ENCODE peak calls at places on chromosomes 16 and 17, in seven cellular contexts. W is kidney epithelial cell, B is DND-41, Z is fibroblast of lung, E is GM12865, J is AG09319, V is WTC11. U is an unnamed sample.

GRCh38 chr16:85402910-85403692 is 210.0 kb upstream of the GSE1 start:
- DNase-seq in W (no peak), B (peak; percentile 86), Z (peak; percentile 63), E (no peak), J (no peak), V (peak; percentile 42), U (peak; percentile 31)

GRCh38 chr16:82082543-82083244 is 47.6 kb downstream of the HSD17B2 start:
- DNase-seq in W (peak; percentile 51), B (peak; percentile 5), Z (peak; percentile 54), E (peak; percentile 55), J (no peak), V (no peak), U (no peak)

GRCh38 chr17:35423761-35424160 is 8.5 kb downstream of the SLFN12 start:
- DNase-seq in W (no peak), B (no peak), Z (peak; percentile 27), E (no peak), J (no peak), V (no peak), U (no peak)

GRCh38 chr16:48113471-48113870 is 42.3 kb downstream of the ABCC12 start:
- DNase-seq in W (no peak), B (no peak), Z (no peak), E (no peak), J (no peak), V (peak; percentile 44), U (peak; percentile 15)

GRCh38 chr17:11318207-11318606 is 77.2 kb downstream of the SHISA6 start:
- DNase-seq in W (no peak), B (no peak), Z (no peak), E (no peak), J (no peak), V (no peak), U (no peak)

GRCh38 chr17:39791296-39791992 is 53.7 kb downstream of the GRB7 start:
- DNase-seq in W (no peak), B (no peak), Z (no peak), E (no peak), J (no peak), V (no peak), U (no peak)

GRCh38 chr17:17724307-17724921 is 43.2 kb downstream of the RAI1 start:
- DNase-seq in W (no peak), B (no peak), Z (peak; percentile 49), E (peak; percentile 59), J (no peak), V (peak; percentile 66), U (peak; percentile 76)

GRCh38 chr16:11380836-11381235 is 35.6 kb downstream of the RMI2 start:
- DNase-seq in W (no peak), B (no peak), Z (no peak), E (no peak), J (no peak), V (no peak), U (no peak)

GRCh38 chr17:9878791-9879525 is 26.1 kb downstream of the RCVRN start:
- DNase-seq in W (peak; percentile 45), B (no peak), Z (peak; percentile 35), E (no peak), J (no peak), V (no peak), U (no peak)

GRCh38 chr16:80778707-80779106 is 25.7 kb downstream of the CDYL2 start:
- DNase-seq in W (no peak), B (no peak), Z (no peak), E (no peak), J (no peak), V (no peak), U (no peak)

GRCh38 chr17:21510686-21511367 is 134.7 kb downstream of the KCNJ12 start:
- DNase-seq in W (no peak), B (no peak), Z (peak; percentile 10), E (no peak), J (no peak), V (no peak), U (no peak)

GRCh38 chr17:835263-835662 is 53.1 kb downstream of the MRM3 start:
- DNase-seq in W (peak; percentile 84), B (no peak), Z (peak; percentile 92), E (no peak), J (peak; percentile 97), V (no peak), U (no peak)

GRCh38 chr17:69466905-69467630 is 52.6 kb downstream of the MAP2K6 start:
- DNase-seq in W (peak; percentile 65), B (no peak), Z (peak; percentile 42), E (no peak), J (no peak), V (no peak), U (peak; percentile 46)

GRCh38 chr16:1779234-1779701 is 3.1 kb downstream of the SPSB3 start:
- DNase-seq in W (no peak), B (no peak), Z (no peak), E (no peak), J (no peak), V (no peak), U (no peak)

GRCh38 chr17:32461853-32462617 is 17.7 kb downstream of the PSMD11 start:
- DNase-seq in W (no peak), B (peak; percentile 65), Z (peak; percentile 63), E (peak; percentile 74), J (no peak), V (peak; percentile 71), U (peak; percentile 69)

GRCh38 chr17:19461139-19461538 is 50.1 kb downstream of the RNF112 start:
- DNase-seq in W (no peak), B (no peak), Z (no peak), E (no peak), J (no peak), V (peak; percentile 32), U (no peak)

GRCh38 chr17:29642171-29642611 is 19.5 kb upstream of the CORO6 start:
- DNase-seq in W (no peak), B (no peak), Z (no peak), E (no peak), J (no peak), V (no peak), U (no peak)

GRCh38 chr16:4379001-4379688 is 7.5 kb downstream of the VASN start:
- DNase-seq in W (no peak), B (no peak), Z (no peak), E (no peak), J (no peak), V (no peak), U (no peak)

GRCh38 chr17:28760987-28761562 is 17.3 kb downstream of the TRAF4 start:
- DNase-seq in W (no peak), B (no peak), Z (peak; percentile 38), E (peak; percentile 25), J (no peak), V (peak; percentile 65), U (peak; percentile 59)

GRCh38 chr16:28823719-28824547 is 1.1 kb downstream of the ATXN2L start:
- DNase-seq in W (peak; percentile 77), B (peak; percentile 99), Z (peak; percentile 98), E (peak; percentile 99), J (peak; percentile 97), V (peak; percentile 98), U (peak; percentile 97)

GRCh38 chr17:11006530-11006929 is 168.6 kb upstream of the PIRT start:
- DNase-seq in W (no peak), B (no peak), Z (no peak), E (no peak), J (no peak), V (no peak), U (no peak)

GRCh38 chr17:50572541-50572940 is 12.0 kb downstream of the CACNA1G start:
- DNase-seq in W (no peak), B (no peak), Z (no peak), E (no peak), J (no peak), V (no peak), U (no peak)

DNA sequence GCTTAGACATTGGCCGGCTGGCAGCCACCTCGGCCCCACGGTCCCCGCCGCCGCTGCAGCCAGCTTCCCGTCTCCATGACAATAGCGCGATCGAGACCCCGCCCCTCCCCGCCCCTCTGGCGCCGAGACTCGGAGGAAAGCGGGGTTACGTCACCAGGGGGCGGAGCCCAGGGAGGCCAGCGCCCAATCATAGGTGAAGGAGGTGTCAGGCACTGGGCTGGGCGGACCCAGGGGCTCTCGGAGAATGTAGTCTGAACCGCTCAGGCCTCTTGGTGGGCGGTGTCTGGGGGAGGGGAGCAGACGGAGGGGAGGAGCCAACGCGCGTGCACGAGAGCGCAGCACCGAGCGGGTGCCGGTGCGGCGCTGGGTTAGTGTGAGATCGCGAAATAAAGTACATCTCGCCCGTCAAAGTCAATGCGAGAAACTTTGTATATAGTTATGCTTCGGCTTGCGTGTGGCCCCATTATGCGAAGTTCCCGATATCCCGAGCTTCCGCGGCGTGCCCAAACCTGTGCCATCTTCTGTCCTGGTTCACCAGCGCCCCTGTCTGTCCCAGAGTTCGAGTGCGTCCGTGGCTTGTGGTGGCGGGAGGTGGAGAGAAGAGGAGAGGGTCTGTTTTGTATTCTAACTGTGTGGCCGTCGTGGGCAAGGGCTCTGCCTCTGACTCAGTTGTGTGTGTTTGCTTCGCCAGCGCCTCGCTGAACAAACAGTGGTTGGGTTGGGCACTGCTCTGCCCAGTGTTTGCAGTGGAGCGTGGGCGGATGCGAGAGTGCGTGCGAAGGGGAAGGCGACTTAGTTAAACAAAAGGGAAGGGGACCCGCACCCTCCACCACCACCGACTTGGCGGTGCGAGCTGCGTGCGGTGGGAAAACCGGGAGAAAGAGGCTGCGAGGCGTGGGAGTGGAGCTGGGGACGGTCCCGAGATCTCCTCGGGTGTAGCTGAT is 1.3 kb upstream of the IRX5 start:
- DNase-seq in W (peak; percentile 87), B (peak; percentile 100), Z (peak; percentile 90), E (peak; percentile 93), J (peak; percentile 96), V (peak; percentile 100), U (peak; percentile 100)
- TF ChIP-seq CTCF in W (peak; percentile 11), B (peak; percentile 58), Z (no peak), E (no peak), J (no peak), V (no peak), U (peak; percentile 13)

GRCh38 chr17:77440571-77440981 is 299.8 kb downstream of the SEC14L1 start:
- DNase-seq in W (no peak), B (peak; percentile 81), Z (no peak), E (peak; percentile 86), J (no peak), V (no peak), U (no peak)
- TF ChIP-seq CTCF in W (no peak), B (peak; percentile 48), Z (no peak), E (no peak), J (no peak), V (no peak), U (no peak)

DNA sequence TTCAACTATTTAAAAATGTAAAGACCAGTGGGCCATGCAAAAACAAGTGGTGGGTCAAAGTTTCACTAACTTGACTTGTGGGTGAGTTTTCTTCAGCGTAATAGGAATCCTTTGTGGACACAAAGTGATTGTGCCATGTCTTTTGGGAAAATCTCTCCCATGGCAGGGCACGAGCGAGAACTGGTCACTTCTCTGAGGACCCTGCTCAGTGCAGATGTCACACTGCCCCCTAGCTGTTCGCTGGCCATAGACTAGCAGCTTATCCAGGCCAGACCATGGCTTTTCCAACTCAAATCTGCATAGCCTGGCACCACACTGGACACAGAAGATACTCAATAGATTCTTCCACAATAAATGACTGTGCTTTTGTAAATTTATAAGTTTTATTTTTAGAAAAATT is 306.0 kb upstream of the CCL2 start:
- DNase-seq in W (no peak), B (no peak), Z (no peak), E (no peak), J (no peak), V (peak; percentile 80), U (peak; percentile 68)
- TF ChIP-seq CTCF in W (peak; percentile 32), B (peak; percentile 41), Z (no peak), E (peak; percentile 19), J (no peak), V (peak; percentile 66), U (peak; percentile 58)

DNA sequence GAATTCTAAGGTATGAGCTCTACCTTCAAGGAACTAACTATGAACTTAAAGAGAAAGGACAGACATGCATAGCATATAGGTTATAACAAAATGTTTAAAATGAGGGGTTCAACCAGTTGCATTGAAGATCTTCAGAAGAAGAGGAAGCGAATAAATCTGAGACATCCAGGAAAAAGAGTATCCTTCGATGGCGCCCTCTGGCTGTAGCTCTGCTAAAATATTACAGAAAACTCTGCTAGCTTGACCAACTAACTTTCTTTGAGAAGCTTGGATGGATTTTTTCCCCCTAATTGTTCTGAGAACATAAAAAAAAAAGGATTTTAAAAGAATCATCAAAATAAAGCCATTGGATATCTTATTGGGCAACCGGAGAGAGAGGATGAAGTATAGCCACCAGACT is 659.9 kb upstream of the SOX9 start:
- DNase-seq in W (no peak), B (peak; percentile 26), Z (peak; percentile 55), E (peak; percentile 33), J (no peak), V (peak; percentile 24), U (peak; percentile 42)
- TF ChIP-seq CTCF in W (peak; percentile 33), B (peak; percentile 45), Z (peak; percentile 55), E (peak; percentile 36), J (peak; percentile 38), V (peak; percentile 24), U (peak; percentile 56)